ENCODE peak calls at places on chromosomes 13 and 19, in four cellular contexts. A is K562, Q is H1, U is HepG2. I is an unnamed sample.

GRCh38 chr13:80009760-80010159 is 331.2 kb downstream of the SPRY2 start:
- DNase-seq in A (no peak), Q (no peak), U (no peak), I (no peak)

GRCh38 chr13:42728507-42729180 is 52.7 kb upstream of the FAM216B start:
- DNase-seq in A (no peak), Q (no peak), U (no peak), I (no peak)

GRCh38 chr13:97582170-97582569 is 148.2 kb downstream of the RAP2A start:
- DNase-seq in A (no peak), Q (no peak), U (no peak), I (no peak)

GRCh38 chr19:4012975-4013634 is 5.6 kb downstream of the PIAS4 start:
- DNase-seq in A (no peak), Q (no peak), U (no peak), I (no peak)

GRCh38 chr19:797528-798414 is 519 bp downstream of the PTBP1 start:
- DNase-seq in A (peak; percentile 95), Q (peak; percentile 84), U (peak; percentile 78), I (peak; percentile 67)

GRCh38 chr13:42041684-42042035 is 6.8 kb upstream of the DGKH start:
- DNase-seq in A (peak; percentile 67), Q (peak; percentile 71), U (no peak), I (peak; percentile 72)

GRCh38 chr19:50486823-50487515 is 10.3 kb upstream of the GARIN5A start:
- DNase-seq in A (peak; percentile 81), Q (peak; percentile 97), U (peak; percentile 51), I (peak; percentile 92)

GRCh38 chr19:14407889-14408640 is 11.1 kb downstream of the DDX39A start:
- DNase-seq in A (no peak), Q (no peak), U (peak; percentile 13), I (no peak)

GRCh38 chr19:46975918-46976782 is 43.5 kb upstream of the NPAS1 start:
- DNase-seq in A (peak; percentile 34), Q (peak; percentile 62), U (peak; percentile 70), I (no peak)

GRCh38 chr13:111396457-111396856 is 76.0 kb downstream of the TEX29 start:
- DNase-seq in A (no peak), Q (no peak), U (no peak), I (no peak)

GRCh38 chr13:26914624-26915023 is 154.0 kb upstream of the GPR12 start:
- DNase-seq in A (no peak), Q (no peak), U (no peak), I (no peak)

GRCh38 chr19:48477067-48477685 is 8.0 kb downstream of the CYTH2 start:
- DNase-seq in A (no peak), Q (no peak), U (no peak), I (no peak)

GRCh38 chr19:43759515-43759914 is 4.8 kb upstream of the SMG9 start:
- DNase-seq in A (peak; percentile 58), Q (no peak), U (peak; percentile 23), I (peak; percentile 82)

GRCh38 chr13:85657942-85658341 is 141.3 kb downstream of the SLITRK6 start:
- DNase-seq in A (no peak), Q (no peak), U (no peak), I (no peak)

GRCh38 chr13:80374453-80374852 is 33.5 kb upstream of the SPRY2 start:
- DNase-seq in A (no peak), Q (no peak), U (no peak), I (no peak)

GRCh38 chr13:24053505-24054251 is 106.8 kb upstream of the SPATA13 start:
- DNase-seq in A (peak; percentile 47), Q (peak; percentile 76), U (peak; percentile 67), I (peak; percentile 40)

GRCh38 chr19:37931941-37932655 is 25.1 kb downstream of the SIPA1L3 start:
- DNase-seq in A (no peak), Q (peak; percentile 78), U (peak; percentile 84), I (peak; percentile 96)

GRCh38 chr13:80363890-80364503 is 23.1 kb upstream of the SPRY2 start:
- DNase-seq in A (peak; percentile 28), Q (no peak), U (peak; percentile 18), I (no peak)

GRCh38 chr19:33724723-33725060 is 72.0 kb upstream of the KCTD15 start:
- DNase-seq in A (no peak), Q (no peak), U (no peak), I (no peak)

GRCh38 chr19:33722456-33723239 is 74.0 kb upstream of the KCTD15 start:
- DNase-seq in A (no peak), Q (no peak), U (no peak), I (no peak)

GRCh38 chr19:33725567-33725966 is 71.1 kb upstream of the KCTD15 start:
- DNase-seq in A (no peak), Q (no peak), U (no peak), I (no peak)

GRCh38 chr19:33723512-33723911 is 73.2 kb upstream of the KCTD15 start:
- DNase-seq in A (no peak), Q (no peak), U (no peak), I (no peak)

DNA sequence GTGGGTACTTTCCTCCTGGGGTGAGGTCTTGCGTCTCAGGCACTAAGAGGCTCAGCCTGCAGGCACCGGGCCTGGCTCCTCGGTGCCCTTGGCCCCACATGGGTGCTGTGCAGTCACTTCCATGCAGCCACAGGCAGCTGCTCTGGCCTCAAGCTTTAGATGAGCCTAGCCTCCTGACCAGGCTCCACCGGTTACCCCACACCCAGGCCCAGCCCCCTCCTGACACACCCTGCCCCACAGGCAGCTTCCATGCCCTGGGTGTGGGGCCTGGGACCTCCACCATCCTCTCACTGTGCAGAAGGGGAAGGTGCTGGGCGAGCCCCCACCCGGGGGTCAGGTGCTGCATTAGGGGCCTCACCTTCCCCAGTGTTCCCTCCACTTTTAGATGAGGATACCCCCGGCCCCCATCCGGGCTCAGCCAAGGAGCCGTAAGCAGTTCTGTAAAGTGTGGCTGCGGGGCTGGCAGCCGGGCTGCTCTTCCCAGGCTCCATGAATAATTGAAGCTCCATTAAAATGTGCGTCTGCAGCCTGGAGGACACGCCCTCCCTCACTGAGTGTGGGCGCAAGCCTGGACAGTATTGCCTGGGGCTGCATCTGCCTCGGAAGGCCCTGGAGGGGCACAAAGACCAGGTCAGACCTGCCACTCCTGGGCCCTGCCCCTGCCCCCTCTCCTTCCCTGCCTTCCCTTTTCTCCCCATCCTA is 72.5 kb upstream of the KCTD15 start:
- DNase-seq in A (no peak), Q (no peak), U (no peak), I (no peak)
- TF ChIP-seq RNF2 in A (no peak), Q (no peak), U (no peak), I (no peak)

DNA sequence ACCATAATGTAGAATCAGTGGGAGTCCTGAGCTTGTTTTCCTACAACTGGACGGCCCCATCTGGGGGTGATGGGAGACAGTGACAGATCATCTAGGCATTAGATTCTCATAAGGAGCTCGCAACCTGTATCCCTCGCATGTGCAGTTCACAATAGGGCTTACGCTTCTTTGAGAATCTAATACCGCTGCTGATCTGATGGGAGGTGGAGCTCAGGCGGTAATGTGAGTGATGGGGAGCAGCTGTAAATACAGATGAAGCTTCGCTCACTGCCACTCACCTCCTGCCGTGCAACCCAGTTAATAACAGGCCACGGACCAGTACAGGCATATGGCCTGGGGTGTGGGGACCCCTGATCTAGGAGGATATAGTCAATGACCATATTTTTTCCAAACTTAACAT is 38.8 kb downstream of the RCBTB1 start:
- DNase-seq in A (no peak), Q (no peak), U (no peak), I (no peak)
- TF ChIP-seq RNF2 in A (no peak), Q (no peak), U (no peak), I (no peak)

DNA sequence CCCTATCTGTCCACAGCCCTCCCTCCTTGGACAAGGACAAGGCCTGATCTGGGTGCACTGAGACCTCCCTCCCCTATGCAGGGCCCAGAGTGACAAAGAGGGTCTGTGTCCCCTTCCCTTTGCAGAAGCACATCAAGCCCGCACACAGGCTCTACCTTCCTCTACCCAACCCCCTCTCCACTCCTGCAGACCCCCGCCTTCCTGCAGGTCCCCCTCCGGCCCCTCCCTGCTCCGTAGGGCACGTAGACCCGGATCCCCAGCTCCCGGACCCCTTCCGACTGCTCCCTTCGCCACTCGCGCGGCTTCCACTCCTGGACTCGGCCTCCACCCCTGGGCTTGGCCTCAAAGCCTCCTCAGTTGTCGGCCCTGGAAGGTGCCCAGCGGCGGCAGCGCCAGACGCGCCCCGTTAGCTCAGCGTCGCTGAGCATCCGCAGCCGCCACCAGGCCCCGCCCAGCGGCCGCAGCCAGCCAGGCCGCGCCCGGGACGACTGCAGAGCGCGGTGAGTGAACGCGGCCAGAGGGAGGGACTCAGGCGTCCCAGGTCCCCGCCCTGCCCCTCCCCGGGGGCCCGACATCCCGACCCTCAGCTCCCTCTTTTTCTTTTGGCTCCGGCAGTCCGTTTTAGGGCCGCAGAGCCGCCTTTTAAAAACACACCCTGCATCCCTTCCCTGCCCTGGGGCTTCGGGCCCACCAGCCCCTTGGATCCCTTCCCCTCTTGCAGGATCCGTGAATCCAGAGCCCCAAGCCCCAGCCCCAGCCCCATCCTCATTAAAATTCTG is 1.6 kb upstream of the MYADM start:
- DNase-seq in A (peak; percentile 41), Q (peak; percentile 83), U (peak; percentile 68), I (peak; percentile 92)
- TF ChIP-seq RNF2 in A (no peak), Q (no peak), U (no peak), I (no peak)

GRCh38 chr13:108460043-108460442 is 169.4 kb upstream of the MYO16 start:
- DNase-seq in A (no peak), Q (no peak), U (no peak), I (no peak)

GRCh38 chr13:108463365-108463764 is 166.0 kb upstream of the MYO16 start:
- DNase-seq in A (no peak), Q (no peak), U (no peak), I (peak; percentile 16)
- TF ChIP-seq RNF2 in A (no peak), Q (no peak), U (no peak), I (no peak)